ENCODE peak calls at places on chromosomes 4 and X, in four cellular contexts. Z is suprapubic skin, C is transverse colon, V is body of pancreas. L is an unnamed sample.

GRCh38 chr4:126563389-126563788 is 1069.4 kb upstream of the INTU start:
- DNase-seq in Z (no peak), C (no peak), V (no peak), L (no peak)

GRCh38 chrX:74509989-74510388 is 88.7 kb downstream of the SLC16A2 start:
- DNase-seq in Z (no peak), C (no peak), V (no peak), L (no peak)

GRCh38 chr4:157808796-157809408 is 363.9 kb downstream of the GASK1B start:
- DNase-seq in Z (no peak), C (no peak), V (no peak), L (no peak)

GRCh38 chrX:115459883-115460564 is 101.0 kb upstream of the PLS3 start:
- DNase-seq in Z (no peak), C (no peak), V (no peak), L (no peak)

GRCh38 chrX:51459125-51459524 is 37.3 kb downstream of the NUDT11 start:
- DNase-seq in Z (no peak), C (no peak), V (peak; percentile 4), L (no peak)

GRCh38 chrX:19017271-19017670 is 33.4 kb upstream of the PHKA2 start:
- DNase-seq in Z (no peak), C (no peak), V (no peak), L (no peak)

GRCh38 chrX:7117587-7117986 is 29.9 kb upstream of the STS start:
- DNase-seq in Z (no peak), C (no peak), V (no peak), L (no peak)

GRCh38 chrX:23898412-23898959 is 9.3 kb downstream of the APOO start:
- DNase-seq in Z (no peak), C (no peak), V (no peak), L (no peak)

GRCh38 chrX:151724563-151725337 is 8.9 kb downstream of the FATE1 start:
- DNase-seq in Z (no peak), C (no peak), V (peak; percentile 58), L (peak; percentile 22)

GRCh38 chr4:21117771-21118170 is 417.5 kb downstream of the PACRGL start:
- DNase-seq in Z (no peak), C (no peak), V (no peak), L (no peak)

GRCh38 chr4:165921546-165921945 is 48.5 kb downstream of the TLL1 start:
- DNase-seq in Z (no peak), C (no peak), V (no peak), L (no peak)

GRCh38 chr4:149889976-149890375 is 74.3 kb upstream of the IQCM start:
- DNase-seq in Z (no peak), C (no peak), V (no peak), L (no peak)

GRCh38 chr4:40309250-40309774 is 25.8 kb upstream of the CHRNA9 start:
- DNase-seq in Z (peak; percentile 90), C (peak; percentile 94), V (peak; percentile 92), L (peak; percentile 88)

GRCh38 chrX:10457092-10457491 is 163.3 kb downstream of the MID1 start:
- DNase-seq in Z (no peak), C (no peak), V (no peak), L (no peak)

GRCh38 chr4:153205028-153205648 is 895 bp downstream of the TRIM2 start:
- DNase-seq in Z (no peak), C (peak; percentile 76), V (peak; percentile 38), L (no peak)

GRCh38 chr4:77052352-77052751 is 23.4 kb downstream of the CCNI start:
- DNase-seq in Z (no peak), C (peak; percentile 71), V (peak; percentile 48), L (peak; percentile 54)

GRCh38 chrX:44239036-44239435 is 104.4 kb downstream of the EFHC2 start:
- DNase-seq in Z (no peak), C (no peak), V (no peak), L (no peak)

GRCh38 chr4:143359794-143360193 is 23.1 kb downstream of the GAB1 start:
- DNase-seq in Z (no peak), C (no peak), V (no peak), L (no peak)

GRCh38 chr4:54099287-54099958 is 540 bp upstream of the GSX2 start:
- DNase-seq in Z (no peak), C (no peak), V (no peak), L (no peak)

GRCh38 chrX:79095441-79096338 is 48.8 kb upstream of the GPR174 start:
- DNase-seq in Z (no peak), C (no peak), V (no peak), L (no peak)

GRCh38 chr4:183376381-183376780 is 54.2 kb upstream of the CLDN24 start:
- DNase-seq in Z (no peak), C (no peak), V (no peak), L (no peak)

GRCh38 chr4:9765091-9765490 is 16.3 kb upstream of the DRD5 start:
- DNase-seq in Z (no peak), C (peak; percentile 44), V (peak; percentile 13), L (no peak)

GRCh38 chr4:33369366-33369899 is 2649.3 kb downstream of the PCDH7 start:
- DNase-seq in Z (no peak), C (no peak), V (no peak), L (no peak)

GRCh38 chrX:39242187-39242586 is 440.9 kb downstream of the MID1IP1 start:
- DNase-seq in Z (no peak), C (peak; percentile 52), V (peak; percentile 37), L (peak; percentile 44)

GRCh38 chrX:1178580-1179057 is 33.8 kb downstream of the CRLF2 start:
- DNase-seq in Z (no peak), C (no peak), V (no peak), L (no peak)

GRCh38 chr4:21593268-21594002 is 355.1 kb downstream of the KCNIP4 start:
- DNase-seq in Z (no peak), C (no peak), V (no peak), L (no peak)

GRCh38 chr4:160159457-160159856 is 1056.6 kb downstream of the RAPGEF2 start:
- DNase-seq in Z (no peak), C (no peak), V (no peak), L (no peak)

GRCh38 chr4:179344861-179345260 is 1902.6 kb upstream of the AGA start:
- DNase-seq in Z (no peak), C (no peak), V (no peak), L (no peak)

GRCh38 chr4:48109413-48110263 is 24.4 kb downstream of the TXK start:
- DNase-seq in Z (no peak), C (no peak), V (peak; percentile 37), L (no peak)

GRCh38 chr4:159012381-159012780 is 90.5 kb upstream of the RAPGEF2 start:
- DNase-seq in Z (no peak), C (no peak), V (no peak), L (no peak)

GRCh38 chr4:16075061-16075460 is 8.8 kb downstream of the PROM1 start:
- DNase-seq in Z (no peak), C (no peak), V (no peak), L (no peak)

GRCh38 chr4:69984030-69984443 is 11.7 kb upstream of the STATH start:
- DNase-seq in Z (no peak), C (no peak), V (peak; percentile 66), L (no peak)

GRCh38 chr4:68864438-68865177 is 48.8 kb downstream of the UGT2B10 start:
- DNase-seq in Z (no peak), C (peak; percentile 73), V (peak; percentile 86), L (peak; percentile 78)

GRCh38 chr4:688695-689497 is at the start of gene SLC49A3:
- DNase-seq in Z (peak; percentile 81), C (peak; percentile 43), V (no peak), L (peak; percentile 59)

GRCh38 chr4:47612116-47613023 is 127.3 kb downstream of the ATP10D start:
- DNase-seq in Z (no peak), C (no peak), V (no peak), L (no peak)

GRCh38 chr4:83561381-83561780 is 25.5 kb downstream of the GPAT3 start:
- DNase-seq in Z (no peak), C (peak; percentile 13), V (peak; percentile 71), L (peak; percentile 58)

GRCh38 chrX:12977761-12978204 is 2.9 kb downstream of the TMSB4X start:
- DNase-seq in Z (no peak), C (no peak), V (no peak), L (no peak)

GRCh38 chr4:182425302-182425701 is 182.1 kb downstream of the TENM3 start:
- DNase-seq in Z (no peak), C (no peak), V (no peak), L (no peak)

GRCh38 chr4:112897548-112897947 is 151.9 kb upstream of the ANK2 start:
- DNase-seq in Z (no peak), C (no peak), V (no peak), L (no peak)

GRCh38 chrX:130282151-130282550 is 13.5 kb upstream of the ZNF280C start:
- DNase-seq in Z (no peak), C (no peak), V (no peak), L (no peak)
- H3K4me3 ChIP-seq in Z (no peak overlapping the region), C (no peak overlapping the region), V (no peak overlapping the region), L (no peak overlapping the region)

GRCh38 chr4:41686893-41687292 is 61.6 kb downstream of the PHOX2B start:
- DNase-seq in Z (no peak), C (no peak), V (no peak), L (no peak)
- TF ChIP-seq POLR2A in Z (no peak), C (no peak), V (no peak), L (no peak)

GRCh38 chr4:6939761-6940743 is 30.4 kb downstream of the TBC1D14 start:
- DNase-seq in Z (no peak), C (no peak), V (no peak), L (no peak)

GRCh38 chr4:6938758-6939201 is 29.2 kb downstream of the TBC1D14 start:
- DNase-seq in Z (no peak), C (no peak), V (peak; percentile 67), L (peak; percentile 67)

GRCh38 chr4:6941796-6942195 is 32.2 kb downstream of the TBC1D14 start:
- DNase-seq in Z (no peak), C (no peak), V (no peak), L (no peak)

GRCh38 chr4:6942238-6942800 is 32.7 kb downstream of the TBC1D14 start:
- DNase-seq in Z (no peak), C (no peak), V (peak; percentile 58), L (no peak)

DNA sequence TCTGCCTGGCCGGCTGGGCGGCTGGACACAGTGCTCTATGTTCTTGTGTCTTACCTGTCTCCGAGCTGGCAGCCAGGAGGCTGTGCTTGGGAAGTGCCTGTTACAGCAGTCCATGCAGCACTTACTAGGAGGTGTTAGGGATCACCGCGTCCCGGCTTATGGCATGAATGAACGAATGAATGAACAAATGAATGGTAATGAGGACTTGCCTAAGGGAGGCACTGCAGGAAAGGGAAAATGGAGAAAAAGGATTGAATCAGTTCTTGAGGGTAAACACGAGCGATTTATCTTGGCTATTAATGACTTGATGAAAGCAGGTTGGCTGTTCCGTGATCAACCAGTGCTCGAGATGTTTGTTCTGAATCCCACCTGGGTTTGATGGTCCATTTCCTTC is 31.1 kb downstream of the TBC1D14 start:
- DNase-seq in Z (no peak), C (no peak), V (no peak), L (no peak)
- H3K4me3 ChIP-seq in Z (no peak overlapping the region), C (no peak overlapping the region), V (no peak overlapping the region), L (no peak overlapping the region)

GRCh38 chrX:69162466-69162865 is 2.8 kb downstream of the PJA1 start:
- DNase-seq in Z (no peak), C (no peak), V (no peak), L (no peak)

GRCh38 chrX:69161371-69161770 is 3.9 kb downstream of the PJA1 start:
- DNase-seq in Z (no peak), C (no peak), V (no peak), L (no peak)

GRCh38 chrX:69161786-69162349 is 3.4 kb downstream of the PJA1 start:
- DNase-seq in Z (no peak), C (no peak), V (no peak), L (no peak)

GRCh38 chrX:69163936-69164741 is 1.1 kb downstream of the PJA1 start:
- DNase-seq in Z (no peak), C (peak; percentile 27), V (peak; percentile 33), L (no peak)

GRCh38 chrX:69165116-69165651 is at the start of gene PJA1:
- DNase-seq in Z (peak; percentile 82), C (peak; percentile 73), V (peak; percentile 68), L (peak; percentile 67)
- TF ChIP-seq POLR2A in Z (no peak), C (peak; percentile 33), V (peak; percentile 66), L (peak; percentile 60)

L was measured in right lobe of liver.